ENCODE peak calls at places on chromosomes 16 and 17, in four cellular contexts. C, J, P and E are unnamed samples.

GRCh38 chr16:985646-986400 is 4.3 kb downstream of the SOX8 start:
- DNase-seq in C (no peak), J (no peak), P (no peak), E (no peak)

GRCh38 chr17:289409-289808 is 63.2 kb downstream of the RPH3AL start:
- DNase-seq in C (no peak), J (no peak), P (no peak), E (no peak)

GRCh38 chr17:66727634-66728570 is 107.0 kb upstream of the CACNG5 start:
- DNase-seq in C (peak; percentile 50), J (peak; percentile 75), P (peak; percentile 78), E (peak; percentile 80)

GRCh38 chr17:4738136-4739121 is 1.2 kb upstream of the ZMYND15 start:
- DNase-seq in C (no peak), J (no peak), P (no peak), E (no peak)

GRCh38 chr16:85037050-85037410 is 9.4 kb downstream of the KIAA0513 start:
- DNase-seq in C (peak; percentile 72), J (no peak), P (peak; percentile 61), E (no peak)

GRCh38 chr16:27242868-27243590 is 25.5 kb downstream of the NSMCE1 start:
- DNase-seq in C (peak; percentile 92), J (peak; percentile 2), P (peak; percentile 82), E (no peak)

GRCh38 chr16:87404764-87405625 is 12.9 kb downstream of the MAP1LC3B start:
- DNase-seq in C (no peak), J (no peak), P (no peak), E (no peak)

GRCh38 chr16:12646490-12647274 is 157.0 kb downstream of the CPPED1 start:
- DNase-seq in C (peak; percentile 28), J (no peak), P (no peak), E (no peak)

GRCh38 chr17:57488856-57489255 is 232.5 kb downstream of the MSI2 start:
- DNase-seq in C (no peak), J (no peak), P (no peak), E (no peak)

GRCh38 chr17:77793888-77794235 is 164.6 kb upstream of the TNRC6C start:
- DNase-seq in C (no peak), J (no peak), P (no peak), E (no peak)

GRCh38 chr17:63430223-63430622 is 15.9 kb downstream of the CYB561 start:
- DNase-seq in C (no peak), J (no peak), P (no peak), E (no peak)